ENCODE peak calls at places on chromosome 22, in five cellular contexts. V, Y, X, S and Q are unnamed samples.
A peak's percentile ranks its signal among the peaks of the same experiment; 100 is the strongest.

GRCh38 chr22:22787805-22788459 is 99.7 kb upstream of the IGLL5 start:
- DNase-seq in V (peak; percentile 35), Y (no peak), X (peak; percentile 79), S (peak; percentile 64), Q (no peak)

GRCh38 chr22:25572708-25573161 is 8.3 kb downstream of the GRK3 start:
- DNase-seq in V (no peak), Y (no peak), X (no peak), S (no peak), Q (no peak)

GRCh38 chr22:46867106-46867505 is 104.7 kb downstream of the TBC1D22A start:
- DNase-seq in V (no peak), Y (no peak), X (no peak), S (no peak), Q (no peak)

GRCh38 chr22:24486501-24486921 is 8.6 kb upstream of the UPB1 start:
- DNase-seq in V (no peak), Y (no peak), X (no peak), S (peak; percentile 46), Q (no peak)

GRCh38 chr22:48577014-48577690 is 1250.5 kb downstream of the BRD1 start:
- DNase-seq in V (no peak), Y (no peak), X (peak; percentile 44), S (peak; percentile 56), Q (no peak)

GRCh38 chr22:46812786-46813185 is 50.3 kb downstream of the TBC1D22A start:
- DNase-seq in V (no peak), Y (no peak), X (no peak), S (no peak), Q (no peak)

GRCh38 chr22:29574762-29575450 is 6.0 kb downstream of the NIPSNAP1 start:
- DNase-seq in V (no peak), Y (no peak), X (no peak), S (no peak), Q (no peak)

GRCh38 chr22:24444729-24445466 is 17.5 kb downstream of the ADORA2A start:
- DNase-seq in V (no peak), Y (no peak), X (peak; percentile 35), S (no peak), Q (no peak)

GRCh38 chr22:49290286-49290685 is 537.4 kb downstream of the BRD1 start:
- DNase-seq in V (no peak), Y (no peak), X (peak; percentile 20), S (no peak), Q (no peak)

GRCh38 chr22:48477031-48477721 is 1350.5 kb downstream of the BRD1 start:
- DNase-seq in V (peak; percentile 59), Y (no peak), X (peak; percentile 17), S (no peak), Q (no peak)

GRCh38 chr22:40540265-40540664 is 96.3 kb downstream of the MRTFA start:
- DNase-seq in V (no peak), Y (no peak), X (peak; percentile 39), S (no peak), Q (no peak)

GRCh38 chr22:24434472-24435322 is 7.3 kb downstream of the ADORA2A start:
- DNase-seq in V (no peak), Y (no peak), X (no peak), S (no peak), Q (peak; percentile 35)

DNA sequence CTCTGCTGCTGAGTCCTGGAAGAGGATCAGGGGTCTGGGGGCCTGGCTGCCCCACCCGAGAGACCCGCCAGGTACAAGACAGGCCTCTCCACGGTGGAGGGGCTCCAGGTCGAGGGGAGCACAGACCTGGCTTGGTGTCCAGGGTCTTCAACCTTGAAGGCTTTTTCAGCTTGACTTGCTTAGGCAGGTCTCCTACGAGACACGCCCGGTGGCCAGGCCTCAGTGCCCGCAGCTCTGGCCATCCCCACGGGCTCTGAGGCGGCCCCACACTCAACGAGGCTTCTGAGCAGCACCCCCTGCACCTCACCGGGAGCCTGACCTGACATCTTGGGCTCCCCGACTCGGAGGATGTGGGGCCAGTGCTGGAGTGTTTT is 6.6 kb upstream of the PLXNB2 start:
- DNase-seq in V (no peak), Y (no peak), X (no peak), S (no peak), Q (no peak)
- TF ChIP-seq CTCF in V (no peak), Y (no peak), X (no peak), S (no peak), Q (no peak)

GRCh38 chr22:31569126-31569525 is 72.8 kb downstream of the SFI1 start:
- DNase-seq in V (no peak), Y (no peak), X (no peak), S (no peak), Q (no peak)
- H3K27ac ChIP-seq in V (no peak overlapping the region), Y (no peak overlapping the region), X (no peak overlapping the region), S (no peak overlapping the region), Q (no peak overlapping the region)

GRCh38 chr22:42396621-42397331 is 35.4 kb downstream of the NFAM1 start:
- DNase-seq in V (no peak), Y (no peak), X (no peak), S (no peak), Q (peak; percentile 22)
- TF ChIP-seq CTCF in V (no peak), Y (no peak), X (peak; percentile 47), S (no peak), Q (no peak)

GRCh38 chr22:26724414-26724813 is 67.0 kb downstream of the MIAT start:
- DNase-seq in V (no peak), Y (no peak), X (no peak), S (no peak), Q (no peak)
- H3K27ac ChIP-seq in V (no peak overlapping the region), Y (no peak overlapping the region), X (no peak overlapping the region), S (no peak overlapping the region), Q (no peak overlapping the region)

DNA sequence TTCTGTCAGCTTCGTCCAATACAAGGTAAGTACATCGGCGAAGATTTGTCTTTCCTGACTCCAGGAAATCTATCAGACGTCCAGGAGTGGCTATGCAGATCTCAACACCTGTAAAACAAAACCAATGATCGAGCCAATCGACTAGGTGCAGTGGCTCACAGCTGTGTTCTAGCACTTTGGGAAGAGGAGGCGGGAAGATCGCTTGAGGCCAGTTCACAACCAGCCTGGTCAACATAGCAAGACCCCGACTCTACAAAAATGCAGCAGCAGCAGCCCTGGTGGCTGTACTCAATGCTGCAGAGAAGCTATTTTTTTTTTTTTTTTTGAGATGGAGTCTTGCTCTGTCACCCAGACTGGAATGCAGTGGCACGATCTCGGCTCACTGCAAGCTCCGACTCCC is 11.2 kb downstream of the DDX17 start:
- DNase-seq in V (no peak), Y (no peak), X (no peak), S (no peak), Q (no peak)
- TF ChIP-seq CTCF in V (no peak), Y (no peak), X (peak; percentile 36), S (no peak), Q (no peak)